ENCODE peak calls at places on chromosomes 3 and 15, in nine cellular contexts. B is central memory CD8-positive, alpha-beta T cell; D is omental fat pad; I is stimulated activated effector memory CD8-positive, alpha-beta T cell treated with anti-CD3 and anti-CD28 coated beads, Interleukin-12 subunit alpha, Interleukin-12 subunit beta, amount 100 ng/mL, for 72 hours; H is left cardiac atrium; O is Right ventricle myocardium inferior; T is HCT116; S is activated naive CD4-positive, alpha-beta T cell treated with anti-CD3 and anti-CD28 coated beads, Interleukin-2, amount 50 U/mL, for 72 hours; V is activated naive CD8-positive, alpha-beta T cell treated with anti-CD3 and anti-CD28 coated beads, Interleukin-2, amount 50 U/mL, for 24 hours. L is an unnamed sample.

GRCh38 chr15:93932164-93932776 is 299.1 kb upstream of the MCTP2 start:
- ATAC-seq in T (no peak), S (no peak), V (no peak), H (no peak), I (no peak), D (no peak), B (no peak), O (no peak), L (no peak)

GRCh38 chr3:152315623-152316022 is 46.9 kb downstream of the MBNL1 start:
- ATAC-seq in T (no peak), O (peak; percentile 54), D (no peak), S (no peak), I (no peak), V (no peak), H (peak; percentile 25), B (no peak), L (peak; percentile 31)

GRCh38 chr3:132432639-132433038 is 15.3 kb downstream of the DNAJC13 start:
- ATAC-seq in D (no peak), S (peak; percentile 74), I (peak; percentile 81), B (peak; percentile 77), H (no peak), O (no peak), T (peak; percentile 72), V (peak; percentile 85), L (no peak)

GRCh38 chr3:73228425-73228824 is 167.0 kb downstream of the EBLN2 start:
- ATAC-seq in V (no peak), D (no peak), I (no peak), O (no peak), S (no peak), B (no peak), T (no peak), H (no peak), L (no peak)

GRCh38 chr3:40073310-40074007 is 236.0 kb upstream of the EIF1B start:
- ATAC-seq in H (no peak), O (no peak), I (no peak), T (peak; percentile 82), D (no peak), S (no peak), B (no peak), V (no peak), L (no peak)

GRCh38 chr3:187999821-188000220 is 154.1 kb upstream of the LPP start:
- ATAC-seq in O (no peak), V (peak; percentile 85), I (peak; percentile 88), S (peak; percentile 93), T (no peak), D (no peak), H (peak; percentile 44), B (peak; percentile 89), L (no peak)

GRCh38 chr3:59150039-59150438 is 100.2 kb upstream of the CFAP20DC start:
- ATAC-seq in V (no peak), O (no peak), B (no peak), D (no peak), T (peak; percentile 63), S (no peak), I (no peak), H (no peak), L (no peak)

GRCh38 chr3:37892917-37893595 is 31.4 kb downstream of the CTDSPL start:
- ATAC-seq in S (no peak), H (peak; percentile 91), I (no peak), V (no peak), D (peak; percentile 73), B (no peak), T (no peak), O (peak; percentile 97), L (peak; percentile 91)

GRCh38 chr3:34005886-34006285 is 207.5 kb downstream of the PDCD6IP start:
- ATAC-seq in H (no peak), B (no peak), V (no peak), T (no peak), D (no peak), S (no peak), I (no peak), O (no peak), L (no peak)

GRCh38 chr15:101207867-101208288 is 44.0 kb downstream of the CHSY1 start:
- ATAC-seq in T (no peak), V (peak; percentile 13), O (peak; percentile 27), B (no peak), D (no peak), S (no peak), I (no peak), H (peak; percentile 56), L (peak; percentile 80)

GRCh38 chr15:46723308-46723707 is 994.0 kb upstream of the SEMA6D start:
- ATAC-seq in T (no peak), B (no peak), V (no peak), H (no peak), I (no peak), S (no peak), O (no peak), D (no peak), L (no peak)

GRCh38 chr3:50095352-50095998 is 6.8 kb downstream of the RBM5 start:
- ATAC-seq in D (no peak), B (no peak), V (no peak), H (no peak), T (no peak), S (no peak), O (no peak), I (no peak), L (no peak)

GRCh38 chr15:79041598-79042175 is 48.9 kb downstream of the RASGRF1 start:
- ATAC-seq in T (no peak), D (no peak), I (no peak), H (no peak), V (no peak), B (no peak), S (no peak), O (no peak), L (no peak)

GRCh38 chr3:53493997-53494791 is at the start of gene CACNA1D:
- ATAC-seq in B (no peak), S (peak; percentile 74), O (no peak), V (peak; percentile 53), I (peak; percentile 33), D (peak; percentile 31), H (peak; percentile 25), T (peak; percentile 88), L (peak; percentile 76)

GRCh38 chr3:159913712-159914414 is 74.8 kb upstream of the IL12A start:
- ATAC-seq in V (no peak), I (no peak), B (no peak), D (no peak), T (no peak), S (no peak), H (no peak), O (no peak), L (no peak)

GRCh38 chr3:128319107-128319506 is 147.6 kb downstream of the DNAJB8 start:
- ATAC-seq in H (no peak), I (no peak), V (no peak), B (no peak), T (no peak), D (no peak), O (no peak), S (no peak), L (no peak)

GRCh38 chr3:55637906-55638635 is 151.0 kb upstream of the WNT5A start:
- ATAC-seq in H (no peak), D (no peak), B (no peak), I (no peak), V (no peak), S (no peak), T (no peak), O (no peak), L (no peak)

GRCh38 chr3:119794971-119795612 is 13.2 kb downstream of the NR1I2 start:
- ATAC-seq in V (no peak), D (no peak), T (peak; percentile 90), H (peak; percentile 50), O (no peak), S (no peak), B (no peak), I (peak; percentile 31), L (peak; percentile 7)

GRCh38 chr3:170090601-170090981 is 52.8 kb downstream of the GPR160 start:
- ATAC-seq in O (no peak), B (no peak), H (no peak), T (no peak), V (no peak), S (peak; percentile 48), I (peak; percentile 90), D (no peak), L (no peak)

GRCh38 chr3:128173849-128174248 is 20.6 kb downstream of the EEFSEC start:
- ATAC-seq in O (peak; percentile 67), H (peak; percentile 56), I (no peak), B (no peak), T (no peak), D (no peak), S (no peak), V (no peak), L (no peak)

GRCh38 chr3:155270063-155270462 is 23.4 kb downstream of the STRIT1 start:
- ATAC-seq in D (no peak), T (no peak), O (no peak), H (no peak), I (no peak), S (no peak), B (no peak), V (no peak), L (no peak)

GRCh38 chr15:70569718-70570231 is 193.6 kb downstream of the UACA start:
- ATAC-seq in S (peak; percentile 83), O (peak; percentile 15), D (peak; percentile 92), T (peak; percentile 81), H (peak; percentile 61), B (no peak), V (peak; percentile 81), I (peak; percentile 79), L (no peak)

GRCh38 chr15:87777054-87777498 is 479.5 kb downstream of the NTRK3 start:
- ATAC-seq in O (no peak), H (peak; percentile 68), I (no peak), T (no peak), B (no peak), V (peak; percentile 63), D (peak; percentile 32), S (no peak), L (no peak)

GRCh38 chr3:19342428-19342827 is 194.1 kb downstream of the KCNH8 start:
- ATAC-seq in V (no peak), O (no peak), H (no peak), T (no peak), B (no peak), D (no peak), I (no peak), S (no peak), L (no peak)

L was measured in gastroesophageal sphincter.